ENCODE peak calls at places on chromosomes 4 and X, in seven cellular contexts. P, Z, D, H, V, N and L are unnamed samples.
A peak's percentile ranks its signal among the peaks of the same experiment; 100 is the strongest.

GRCh38 chr4:5086535-5086934 is 35.3 kb downstream of the STK32B start:
- DNase-seq in P (no peak), Z (no peak), D (no peak), H (no peak), V (no peak), N (no peak), L (no peak)

GRCh38 chr4:24659241-24659961 is 75.0 kb upstream of the DHX15 start:
- DNase-seq in P (no peak), Z (no peak), D (no peak), H (peak; percentile 49), V (no peak), N (no peak), L (no peak)

GRCh38 chrX:106933538-106933961 is 13.3 kb downstream of the CLDN2 start:
- DNase-seq in P (no peak), Z (no peak), D (no peak), H (peak; percentile 70), V (no peak), N (no peak), L (no peak)

GRCh38 chr4:105191621-105192210 is 45.0 kb downstream of the TET2 start:
- DNase-seq in P (no peak), Z (no peak), D (no peak), H (no peak), V (no peak), N (peak; percentile 60), L (no peak)

GRCh38 chr4:68591204-68591603 is 15.1 kb upstream of the UGT2B17 start:
- DNase-seq in P (no peak), Z (no peak), D (no peak), H (no peak), V (no peak), N (no peak), L (no peak)

GRCh38 chrX:155027509-155028066 is 944 bp downstream of the FUNDC2 start:
- DNase-seq in P (no peak), Z (no peak), D (peak; percentile 53), H (no peak), V (no peak), N (no peak), L (no peak)

GRCh38 chrX:13780868-13781427 is 35.9 kb downstream of the GPM6B start:
- DNase-seq in P (no peak), Z (no peak), D (no peak), H (no peak), V (no peak), N (no peak), L (no peak)

GRCh38 chr4:23135792-23136645 is 443.3 kb downstream of the GBA3 start:
- DNase-seq in P (no peak), Z (no peak), D (peak; percentile 17), H (no peak), V (no peak), N (peak; percentile 33), L (no peak)

GRCh38 chrX:137031039-137031438 is 2.8 kb downstream of the GPR101 start:
- DNase-seq in P (no peak), Z (no peak), D (no peak), H (no peak), V (no peak), N (no peak), L (no peak)
- H3K4me3 ChIP-seq in P (no peak overlapping the region), Z (no peak overlapping the region), D (no peak overlapping the region), H (no peak overlapping the region), V (no peak overlapping the region), N (no peak overlapping the region), L (no peak overlapping the region)

GRCh38 chr4:170256807-170257206 is 167.1 kb upstream of the AADAT start:
- DNase-seq in P (no peak), Z (no peak), D (no peak), H (no peak), V (no peak), N (no peak), L (no peak)
- H3K27ac ChIP-seq in P (no peak overlapping the region), Z (no peak overlapping the region), D (no peak overlapping the region), H (no peak overlapping the region), V (no peak overlapping the region), N (no peak overlapping the region), L (no peak overlapping the region)

DNA sequence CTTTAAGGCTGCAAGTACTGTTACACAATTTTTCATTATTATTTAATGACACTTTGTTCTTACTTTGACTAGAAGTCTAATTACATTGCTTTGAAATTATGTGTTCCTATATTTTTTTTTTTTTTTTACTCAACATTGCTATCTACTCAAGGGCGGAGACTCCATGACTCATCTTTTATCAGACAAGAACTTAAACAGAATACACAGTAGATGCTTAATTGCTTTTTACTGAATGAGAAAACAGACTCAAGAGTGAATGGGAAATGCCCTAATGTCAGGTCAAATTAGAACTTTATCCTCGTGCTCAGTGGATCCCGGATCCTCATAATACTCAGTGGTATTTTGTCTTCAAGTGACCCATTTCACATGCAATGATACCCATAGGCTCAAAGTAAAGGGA is 954.4 kb upstream of the IGFBP7 start:
- DNase-seq in P (no peak), Z (no peak), D (no peak), H (no peak), V (no peak), N (no peak), L (no peak)
- TF ChIP-seq CTCF in P (no peak), Z (no peak), D (no peak), H (no peak), V (no peak), N (no peak), L (no peak)

GRCh38 chrX:148633509-148633908 is 133.1 kb downstream of the AFF2 start:
- DNase-seq in P (no peak), Z (no peak), D (no peak), H (no peak), V (no peak), N (no peak), L (no peak)
- H3K4me3 ChIP-seq in P (no peak overlapping the region), Z (no peak overlapping the region), D (no peak overlapping the region), H (no peak overlapping the region), V (no peak overlapping the region), N (no peak overlapping the region), L (no peak overlapping the region)